ENCODE peak calls at places on chromosome 19, in seven cellular contexts. O is NB4, T is non-pigmented ciliary epithelial cell, X is progenitor cell of endocrine pancreas, R is glutamatergic neuron, D is SW480, U is choroid plexus epithelial cell. L is an unnamed sample.
A peak's percentile ranks its signal among the peaks of the same experiment; 100 is the strongest.

GRCh38 chr19:58387338-58388174 is 487 bp downstream of the RPS5 start:
- DNase-seq in T (no peak), X (no peak), O (no peak), R (no peak), D (no peak), U (peak; percentile 33), L (peak; percentile 30)

GRCh38 chr19:4009990-4010807 is 2.7 kb downstream of the PIAS4 start:
- DNase-seq in T (no peak), U (peak; percentile 53), R (peak; percentile 56), O (no peak), X (no peak), D (no peak), L (no peak)

GRCh38 chr19:10009269-10009665 is 1.0 kb downstream of the COL5A3 start:
- DNase-seq in X (peak; percentile 65), R (no peak), U (peak; percentile 85), D (no peak), O (peak; percentile 67), T (no peak), L (no peak)

GRCh38 chr19:46828484-46828883 is 22.2 kb downstream of the AP2S1 start:
- DNase-seq in D (no peak), R (no peak), O (no peak), U (no peak), T (no peak), X (no peak), L (no peak)

GRCh38 chr19:8129061-8129460 is 20.3 kb downstream of the FBN3 start:
- DNase-seq in T (no peak), D (peak; percentile 43), U (no peak), R (no peak), X (no peak), O (no peak), L (no peak)

GRCh38 chr19:2274937-2275535 is 6.9 kb downstream of the PEAK3 start:
- DNase-seq in R (peak; percentile 82), O (peak; percentile 73), X (no peak), D (peak; percentile 46), U (peak; percentile 70), T (no peak), L (peak; percentile 86)

GRCh38 chr19:10001899-10002298 is 8.4 kb downstream of the COL5A3 start:
- DNase-seq in R (no peak), T (no peak), U (peak; percentile 14), O (peak; percentile 45), X (no peak), D (peak; percentile 65), L (no peak)

GRCh38 chr19:4717191-4717965 is 6.3 kb downstream of the DPP9 start:
- DNase-seq in T (peak; percentile 91), R (no peak), X (no peak), U (peak; percentile 97), D (no peak), O (no peak), L (no peak)

GRCh38 chr19:11159598-11160001 is 4.0 kb upstream of the SPC24 start:
- DNase-seq in X (no peak), R (no peak), D (no peak), U (peak; percentile 55), O (no peak), T (no peak), L (no peak)

GRCh38 chr19:28667348-28667977 is 545.5 kb downstream of the UQCRFS1 start:
- DNase-seq in R (no peak), D (no peak), U (no peak), O (no peak), X (no peak), T (no peak), L (no peak)

GRCh38 chr19:33311326-33311682 is 9.0 kb upstream of the CEBPA start:
- DNase-seq in O (no peak), R (no peak), T (no peak), X (no peak), D (no peak), U (no peak), L (no peak)

GRCh38 chr19:13090511-13091231 is 12.0 kb downstream of the LYL1 start:
- DNase-seq in O (no peak), D (no peak), R (no peak), U (no peak), T (no peak), X (no peak), L (no peak)

GRCh38 chr19:30450101-30450500 is 77.9 kb downstream of the ZNF536 start:
- DNase-seq in X (no peak), U (peak; percentile 10), O (no peak), R (peak; percentile 35), D (no peak), T (no peak), L (peak; percentile 55)

GRCh38 chr19:42628411-42629135 is 33.8 kb upstream of the CEACAM8 start:
- DNase-seq in O (no peak), X (no peak), R (no peak), D (no peak), U (no peak), T (no peak), L (no peak)

GRCh38 chr19:6842871-6843607 is 44.3 kb upstream of the ADGRE1 start:
- DNase-seq in T (no peak), O (no peak), D (no peak), R (no peak), U (no peak), X (no peak), L (no peak)

GRCh38 chr19:10027158-10027997 is 14.1 kb downstream of the RDH8 start:
- DNase-seq in X (peak; percentile 94), D (peak; percentile 90), U (peak; percentile 96), T (peak; percentile 67), O (peak; percentile 93), R (peak; percentile 95), L (peak; percentile 89)

GRCh38 chr19:3335431-3336350 is 30.7 kb upstream of the NFIC start:
- DNase-seq in D (no peak), X (no peak), R (no peak), U (no peak), T (no peak), O (no peak), L (no peak)

GRCh38 chr19:5292453-5292842 is 48.2 kb downstream of the PTPRS start:
- DNase-seq in U (no peak), D (no peak), R (no peak), T (no peak), X (no peak), O (peak; percentile 62), L (peak; percentile 46)

GRCh38 chr19:40763963-40764362 is 11.4 kb upstream of the MIA start:
- DNase-seq in X (no peak), O (no peak), R (no peak), U (no peak), D (no peak), T (no peak), L (no peak)

GRCh38 chr19:41754596-41754995 is 734 bp upstream of the CEACAM6 start:
- DNase-seq in U (no peak), D (no peak), R (no peak), O (no peak), T (no peak), X (no peak), L (no peak)

GRCh38 chr19:12840091-12841079 is 2.1 kb downstream of the MAST1 start:
- DNase-seq in X (peak; percentile 69), T (peak; percentile 19), O (peak; percentile 49), U (peak; percentile 69), D (peak; percentile 76), R (peak; percentile 98), L (peak; percentile 69)